ENCODE peak calls at places on chromosomes 11 and 22, in ten cellular contexts. P is body of pancreas; Q is AG09319; V is activated T-cell treated with anti-CD3 and anti-CD28 coated beads, Interleukin-2, amount 50 U/mL, for 24 hours; G is right atrium auricular region; L is DMS153; U is stimulated activated CD4-positive, alpha-beta T cell treated with anti-CD3 and anti-CD28 coated beads, Interleukin-12 subunit alpha, Interleukin-12 subunit beta, amount 100 ng/mL, for 48 hours; W is GM23248; B is activated CD4-positive, CD25-positive, alpha-beta regulatory T cell treated with anti-CD3 and anti-CD28 coated beads, Interleukin-2, amount 50 U/mL, for 16 hours; X is CD8-positive, alpha-beta T cell. F is an unnamed sample.

GRCh38 chr11:69173326-69173725 is 17.6 kb downstream of the SMIM38 start:
- DNase-seq in P (no peak), Q (no peak), V (no peak), G (no peak), L (no peak), U (no peak), W (no peak), B (no peak), X (no peak), F (no peak)

GRCh38 chr22:45318558-45319318 is 9.0 kb downstream of the FAM118A start:
- DNase-seq in P (no peak), Q (no peak), V (peak), G (no peak), L (no peak), U (no peak), W (no peak), B (peak), X (peak), F (no peak)

GRCh38 chr11:9384535-9385287 is at the start of gene IPO7:
- DNase-seq in P (peak), Q (peak), V (peak), G (peak), L (peak), U (peak), W (peak), B (peak), X (peak), F (peak)

GRCh38 chr11:27721505-27722116 is 21.4 kb upstream of the BDNF start:
- DNase-seq in P (no peak), Q (no peak), V (no peak), G (no peak), L (no peak), U (no peak), W (no peak), B (no peak), X (no peak), F (no peak)

GRCh38 chr11:44424841-44425240 is 114.9 kb upstream of the ALX4 start:
- DNase-seq in P (no peak), Q (no peak), V (no peak), G (no peak), L (no peak), U (no peak), W (no peak), B (no peak), X (no peak), F (no peak)

GRCh38 chr11:96424693-96425092 is 34.9 kb downstream of the JRKL start:
- DNase-seq in P (no peak), Q (peak), V (no peak), G (no peak), L (no peak), U (no peak), W (peak), B (no peak), X (no peak), F (no peak)

GRCh38 chr11:110598725-110599124 is 113.5 kb downstream of the ARHGAP20 start:
- DNase-seq in P (no peak), Q (no peak), V (no peak), G (no peak), L (no peak), U (no peak), W (no peak), B (no peak), X (no peak), F (no peak)

GRCh38 chr11:125902315-125902926 is 585 bp downstream of the PUS3 start:
- DNase-seq in P (no peak), Q (no peak), V (no peak), G (no peak), L (no peak), U (no peak), W (no peak), B (no peak), X (no peak), F (no peak)

GRCh38 chr11:2301631-2302272 is at the start of the genes C11orf21 and TSPAN32:
- DNase-seq in P (peak), Q (no peak), V (peak), G (peak), L (no peak), U (peak), W (no peak), B (peak), X (peak), F (peak)